ENCODE peak calls at places on chromosomes 2 and 18, in five cellular contexts. U, P, K, A and N are unnamed samples. For H3K36me3, the result is how much of the 10 kb centered on the place peaks cover.

GRCh38 chr2:10161961-10162441 is 39.5 kb downstream of the RRM2 start:
- DNase-seq in A (no peak), P (no peak), U (peak), K (no peak), N (peak)

GRCh38 chr2:60385648-60386047 is 167.8 kb downstream of the BCL11A start:
- DNase-seq in U (no peak), P (no peak), A (no peak), K (peak), N (no peak)

GRCh38 chr2:86783615-86784339 is 6.9 kb downstream of the CD8A start:
- DNase-seq in U (no peak), A (no peak), P (no peak), K (no peak), N (no peak)

GRCh38 chr2:60857025-60857424 is 24.3 kb upstream of the REL start:
- DNase-seq in A (no peak), P (no peak), U (no peak), K (no peak), N (no peak)

GRCh38 chr2:168434164-168434563 is 21.9 kb upstream of the CERS6 start:
- DNase-seq in P (peak), A (no peak), U (no peak), K (peak), N (peak)

GRCh38 chr2:47486858-47487497 is 84.0 kb downstream of the MSH2 start:
- DNase-seq in A (no peak), U (no peak), K (no peak), P (no peak), N (no peak)

GRCh38 chr2:150601280-150602038 is 114.0 kb upstream of the RND3 start:
- DNase-seq in K (no peak), A (no peak), P (no peak), U (no peak), N (no peak)

GRCh38 chr2:30971291-30972025 is 164.2 kb upstream of the CAPN13 start:
- DNase-seq in P (no peak), A (no peak), K (no peak), U (no peak), N (no peak)

GRCh38 chr2:200862532-200863000 is 1.9 kb downstream of the CLK1 start:
- DNase-seq in P (no peak), A (peak), U (no peak), K (peak), N (no peak)

GRCh38 chr2:37367984-37368383 is 23.6 kb downstream of the QPCT start:
- DNase-seq in K (no peak), A (peak), P (no peak), U (no peak), N (no peak)

GRCh38 chr18:46718501-46719341 is 38.1 kb downstream of the ST8SIA5 start:
- DNase-seq in A (no peak), K (no peak), U (no peak), P (no peak), N (no peak)

GRCh38 chr18:32956591-32957310 is 183.9 kb upstream of the KLHL14 start:
- DNase-seq in A (no peak), P (no peak), K (peak), U (no peak), N (no peak)

GRCh38 chr2:142140434-142140845 is 9.6 kb upstream of the LRP1B start:
- DNase-seq in K (peak), A (no peak), P (no peak), U (no peak), N (no peak)

GRCh38 chr2:142868281-142868762 is 9.1 kb upstream of the KYNU start:
- DNase-seq in A (no peak), K (no peak), U (peak), P (peak), N (peak)

GRCh38 chr2:18626256-18626668 is 36.9 kb upstream of the NT5C1B start:
- DNase-seq in P (no peak), U (no peak), K (no peak), A (no peak), N (no peak)

DNA sequence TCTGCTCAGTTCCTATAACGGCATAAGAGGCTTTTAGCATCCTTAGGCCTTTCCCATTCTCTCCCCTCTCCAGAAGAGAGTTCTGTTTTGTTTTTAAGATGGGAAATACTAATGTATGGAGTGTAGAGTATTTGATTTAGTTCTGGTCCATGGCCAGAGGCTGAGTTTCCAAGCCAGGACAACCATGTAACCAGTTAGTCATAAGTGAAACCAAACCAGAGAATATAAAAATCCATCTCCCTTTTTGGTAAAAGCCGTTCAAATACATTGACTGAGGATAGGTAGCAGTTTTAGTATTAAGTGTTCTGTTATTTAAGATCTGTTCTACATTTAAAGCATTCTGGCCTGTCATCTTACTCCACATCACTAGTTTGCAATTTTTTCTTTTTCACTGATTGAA is 3.1 kb downstream of the PSMD1 start:
- DNase-seq in K (no peak), P (no peak), A (no peak), U (no peak), N (no peak)
- H3K36me3 ChIP-seq in K (under half), P (under half), A (under half), U (under half), N (under half)

GRCh38 chr18:195651-196050 is 37.3 kb downstream of the USP14 start:
- DNase-seq in P (no peak), A (no peak), K (no peak), U (no peak), N (no peak)

GRCh38 chr18:199214-199613 is 40.9 kb downstream of the USP14 start:
- DNase-seq in K (no peak), A (no peak), P (no peak), U (no peak), N (no peak)

DNA sequence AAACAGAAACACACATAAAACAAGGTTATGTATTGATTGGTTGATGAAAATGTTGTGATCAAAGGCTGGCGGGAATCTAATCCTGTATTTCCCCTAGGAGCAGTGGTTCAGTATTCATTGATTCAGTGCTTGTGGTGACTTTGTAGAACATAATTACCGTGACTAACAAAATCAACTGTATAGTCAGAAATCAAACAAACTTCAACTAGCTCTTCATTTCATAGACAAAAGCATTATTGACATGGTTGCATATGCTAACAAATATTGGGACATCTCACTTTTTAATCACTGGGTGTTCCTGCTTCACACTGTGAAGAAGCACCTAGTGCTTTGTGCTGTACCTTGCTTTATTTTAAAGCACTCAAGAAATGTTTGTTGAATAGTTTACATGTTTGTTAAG is 41.4 kb downstream of the USP14 start:
- DNase-seq in K (no peak), A (no peak), P (no peak), U (no peak), N (no peak)
- H3K36me3 ChIP-seq in K (under half), A (half or more), P (half or more), U (half or more), N (half or more)

GRCh38 chr2:117931978-117932377 is 81.9 kb downstream of the CCDC93 start:
- DNase-seq in P (no peak), U (no peak), A (no peak), K (no peak), N (no peak)

GRCh38 chr2:117933884-117934354 is 80.0 kb downstream of the CCDC93 start:
- DNase-seq in K (no peak), A (no peak), U (no peak), P (no peak), N (no peak)

GRCh38 chr2:117935436-117935835 is 78.4 kb downstream of the CCDC93 start:
- DNase-seq in P (no peak), K (no peak), U (no peak), A (no peak), N (no peak)

GRCh38 chr2:117930775-117931174 is 83.1 kb downstream of the CCDC93 start:
- DNase-seq in A (no peak), K (no peak), P (no peak), U (no peak), N (no peak)

DNA sequence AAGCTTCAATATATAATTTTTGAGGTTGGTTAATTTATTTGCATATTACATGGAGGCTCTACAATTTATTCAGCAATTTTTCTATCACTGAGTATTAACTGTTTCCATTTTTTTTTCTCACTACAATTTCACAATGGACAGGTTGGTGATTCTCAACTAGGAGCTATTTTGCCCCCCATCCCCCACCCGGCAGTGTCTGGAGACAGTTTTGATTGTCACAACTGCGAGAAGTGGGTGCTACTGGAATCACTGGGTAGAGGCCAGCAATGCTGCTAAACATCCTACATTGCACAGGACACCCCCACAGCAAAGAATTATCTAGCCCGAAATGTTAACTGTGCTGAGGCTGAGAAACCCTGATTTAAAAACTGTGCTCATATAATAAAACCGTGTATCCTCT is 82.6 kb downstream of the CCDC93 start:
- DNase-seq in P (no peak), A (no peak), K (no peak), U (no peak), N (no peak)
- H3K36me3 ChIP-seq in P (half or more), A (half or more), K (under half), U (half or more), N (under half)

GRCh38 chr2:98572676-98573075 is 35.6 kb downstream of the COA5 start:
- DNase-seq in K (no peak), A (no peak), U (no peak), P (no peak), N (peak)

GRCh38 chr2:98571121-98571701 is 37.1 kb downstream of the COA5 start:
- DNase-seq in A (no peak), K (no peak), P (no peak), U (no peak), N (peak)

GRCh38 chr2:98571796-98572195 is 36.5 kb downstream of the COA5 start:
- DNase-seq in K (no peak), U (no peak), A (no peak), P (no peak), N (peak)

GRCh38 chr2:98573426-98573825 is 34.9 kb downstream of the COA5 start:
- DNase-seq in K (no peak), U (no peak), A (no peak), P (no peak), N (peak)

DNA sequence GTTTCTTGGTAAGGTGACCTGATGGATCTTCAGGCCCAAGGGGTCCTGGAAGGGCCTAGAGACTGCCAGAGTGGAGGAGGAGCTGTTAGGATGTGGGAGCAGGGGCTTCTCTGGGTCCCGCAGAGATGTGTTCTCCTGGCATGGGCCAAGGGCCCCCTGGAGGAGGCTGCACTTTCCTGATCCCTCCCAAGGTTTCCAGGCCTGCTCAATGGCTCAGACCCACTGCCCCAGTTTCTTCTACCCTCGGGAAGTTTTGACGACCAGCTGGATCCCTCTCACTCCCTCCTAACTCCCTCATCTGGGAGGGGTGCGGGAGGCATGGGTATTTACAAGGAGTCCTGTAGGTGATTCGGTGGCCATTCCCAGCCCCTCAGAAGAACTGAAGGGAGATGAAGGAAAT is 36.1 kb downstream of the COA5 start:
- DNase-seq in K (no peak), A (no peak), U (no peak), P (no peak), N (peak)
- H3K36me3 ChIP-seq in K (under half), A (half or more), U (under half), P (half or more), N (under half)